ENCODE peak calls at places on chromosomes 12 and 14, in seven cellular contexts. Y, W, L, U, F, S and I are unnamed samples.
A peak's percentile ranks its signal among the peaks of the same experiment; 100 is the strongest.

GRCh38 chr12:124675881-124676688 is 108.7 kb upstream of the NCOR2 start:
- DNase-seq in L (no peak), W (peak; percentile 24), U (no peak), S (peak; percentile 94), F (no peak), Y (no peak), I (no peak)

GRCh38 chr12:100926669-100927248 is 132.2 kb downstream of the ANO4 start:
- DNase-seq in L (no peak), F (no peak), Y (peak; percentile 64), S (no peak), U (no peak), W (no peak), I (no peak)

GRCh38 chr14:33631021-33631420 is 319.9 kb downstream of the EGLN3 start:
- DNase-seq in W (no peak), U (no peak), S (no peak), Y (no peak), F (no peak), L (no peak), I (no peak)

GRCh38 chr14:85529803-85530574 is at the start of gene FLRT2:
- DNase-seq in W (no peak), F (no peak), L (peak; percentile 7), U (no peak), S (peak; percentile 81), Y (peak; percentile 70), I (no peak)

GRCh38 chr14:42192659-42193425 is 586.2 kb downstream of the LRFN5 start:
- DNase-seq in U (peak; percentile 9), Y (peak; percentile 79), F (peak; percentile 93), L (no peak), W (no peak), S (no peak), I (no peak)

GRCh38 chr12:67698711-67699603 is 50.4 kb downstream of the DYRK2 start:
- DNase-seq in W (no peak), Y (no peak), S (no peak), F (no peak), U (no peak), L (peak; percentile 77), I (peak; percentile 93)

GRCh38 chr14:30227871-30228270 is 300.2 kb upstream of the PRKD1 start:
- DNase-seq in F (no peak), U (no peak), W (no peak), L (no peak), Y (peak; percentile 18), S (no peak), I (no peak)

GRCh38 chr12:113244015-113244983 is 23.0 kb downstream of the TPCN1 start:
- DNase-seq in S (peak; percentile 89), L (no peak), U (peak; percentile 86), F (no peak), Y (peak; percentile 67), W (peak; percentile 73), I (no peak)

GRCh38 chr12:64389154-64389553 is 1.4 kb downstream of the C12orf56 start:
- DNase-seq in L (no peak), W (no peak), F (no peak), U (no peak), Y (peak; percentile 87), S (no peak), I (no peak)

GRCh38 chr12:43942379-43942778 is 106.5 kb downstream of the TMEM117 start:
- DNase-seq in Y (no peak), L (no peak), U (no peak), W (no peak), S (no peak), F (no peak), I (no peak)

GRCh38 chr12:50650285-50650684 is 113.6 kb upstream of the ATF1 start:
- DNase-seq in U (no peak), Y (peak; percentile 34), F (no peak), W (no peak), L (no peak), S (no peak), I (no peak)

GRCh38 chr12:25713264-25713663 is 160.2 kb upstream of the LMNTD1 start:
- DNase-seq in U (no peak), W (no peak), F (no peak), S (no peak), Y (no peak), L (peak; percentile 54), I (no peak)

GRCh38 chr14:68791078-68791983 is 1.5 kb downstream of the ZFP36L1 start:
- DNase-seq in L (no peak), U (no peak), F (no peak), Y (peak; percentile 30), S (no peak), W (no peak), I (peak; percentile 66)

GRCh38 chr12:104715562-104716182 is 242.4 kb downstream of the SLC41A2 start:
- DNase-seq in S (peak; percentile 36), F (no peak), L (no peak), Y (no peak), U (no peak), W (no peak), I (no peak)

GRCh38 chr12:81021834-81022233 is 56.0 kb upstream of the ACSS3 start:
- DNase-seq in S (no peak), W (no peak), Y (no peak), L (no peak), F (no peak), U (no peak), I (no peak)

GRCh38 chr12:9372202-9372601 is 164.0 kb upstream of the PZP start:
- DNase-seq in L (no peak), S (no peak), W (no peak), F (no peak), U (no peak), Y (peak; percentile 66), I (no peak)

GRCh38 chr14:60094306-60094897 is 2.7 kb downstream of the PCNX4 start:
- DNase-seq in U (no peak), F (no peak), Y (no peak), S (no peak), W (no peak), L (no peak), I (no peak)

GRCh38 chr12:125099407-125099779 is 34.2 kb downstream of the AACS start:
- DNase-seq in S (no peak), F (no peak), Y (no peak), L (no peak), U (no peak), W (no peak), I (no peak)